ENCODE peak calls at places on chromosome 10, in five cellular contexts. K is PC-3, M is kidney tubule cell, D is T-cell, O is SK-N-DZ. L is an unnamed sample.

GRCh38 chr10:108736111-108736510 is 1187.2 kb downstream of the XPNPEP1 start:
- DNase-seq in K (no peak), M (no peak), D (no peak), O (no peak), L (no peak)

GRCh38 chr10:112845145-112845544 is 104.9 kb upstream of the TCF7L2 start:
- DNase-seq in K (no peak), M (no peak), D (no peak), O (no peak), L (no peak)

GRCh38 chr10:80200687-80201086 is 4.7 kb downstream of the ANXA11 start:
- DNase-seq in K (no peak), M (no peak), D (no peak), O (no peak), L (no peak)

GRCh38 chr10:104329754-104330153 is 8.5 kb downstream of the ITPRIP start:
- DNase-seq in K (peak), M (peak), D (no peak), O (no peak), L (peak)

GRCh38 chr10:95511314-95511713 is 49.9 kb downstream of the SORBS1 start:
- DNase-seq in K (no peak), M (no peak), D (no peak), O (no peak), L (no peak)

GRCh38 chr10:119315128-119316001 is 108.0 kb downstream of the GRK5 start:
- DNase-seq in K (peak), M (peak), D (peak), O (no peak), L (peak)

GRCh38 chr10:80507484-80507880 is 30.2 kb upstream of the SH2D4B start:
- DNase-seq in K (no peak), M (no peak), D (no peak), O (no peak), L (no peak)

GRCh38 chr10:123746927-123747326 is 80.8 kb downstream of the GPR26 start:
- DNase-seq in K (no peak), M (no peak), D (no peak), O (no peak), L (no peak)

GRCh38 chr10:84665883-84666463 is 337.6 kb downstream of the CCSER2 start:
- DNase-seq in K (peak), M (peak), D (no peak), O (peak), L (peak)

GRCh38 chr10:36118289-36118688 is 476.2 kb upstream of the FZD8 start:
- DNase-seq in K (no peak), M (no peak), D (no peak), O (no peak), L (no peak)

GRCh38 chr10:132452216-132452650 is 55.2 kb downstream of the PWWP2B start:
- DNase-seq in K (no peak), M (no peak), D (no peak), O (no peak), L (no peak)

GRCh38 chr10:79047875-79048638 is 20.7 kb upstream of the ZMIZ1 start:
- DNase-seq in K (no peak), M (no peak), D (peak), O (peak), L (no peak)

GRCh38 chr10:107771066-107771465 is 606.6 kb upstream of the SORCS1 start:
- DNase-seq in K (no peak), M (no peak), D (no peak), O (no peak), L (no peak)

GRCh38 chr10:123522702-123523312 is 143.3 kb upstream of the GPR26 start:
- DNase-seq in K (no peak), M (no peak), D (no peak), O (no peak), L (no peak)

GRCh38 chr10:35386594-35387174 is 50.4 kb downstream of the CCNY start:
- DNase-seq in K (peak), M (peak), D (no peak), O (no peak), L (peak)

GRCh38 chr10:20040012-20040411 is 223.8 kb downstream of the PLXDC2 start:
- DNase-seq in K (no peak), M (peak), D (no peak), O (no peak), L (no peak)

GRCh38 chr10:104322416-104322782 is 15.9 kb downstream of the ITPRIP start:
- DNase-seq in K (no peak), M (no peak), D (no peak), O (no peak), L (no peak)

GRCh38 chr10:114940735-114941134 is 2.7 kb downstream of the TRUB1 start:
- DNase-seq in K (no peak), M (peak), D (no peak), O (no peak), L (peak)

GRCh38 chr10:60549686-60550085 is 160.0 kb upstream of the ANK3 start:
- DNase-seq in K (peak), M (peak), D (no peak), O (peak), L (no peak)

GRCh38 chr10:86673827-86674581 is 5.7 kb downstream of the LDB3 start:
- DNase-seq in K (no peak), M (no peak), D (no peak), O (no peak), L (no peak)

GRCh38 chr10:99461230-99461629 is 30.8 kb upstream of the GOT1 start:
- DNase-seq in K (peak), M (peak), D (no peak), O (no peak), L (peak)

GRCh38 chr10:125007436-125007835 is 65.5 kb downstream of the ZRANB1 start:
- DNase-seq in K (no peak), M (no peak), D (no peak), O (no peak), L (no peak)

GRCh38 chr10:4083509-4084003 is 298.5 kb upstream of the KLF6 start:
- DNase-seq in K (no peak), M (no peak), D (no peak), O (peak), L (no peak)

GRCh38 chr10:71396084-71396713 is 521 bp upstream of the CDH23 start:
- DNase-seq in K (no peak), M (no peak), D (no peak), O (peak), L (no peak)